ENCODE peak calls at places on chromosomes 11 and 22, in nine cellular contexts. U is cardiac muscle cell; J is progenitor cell of endocrine pancreas; S is ascending aorta; L is CD4-positive, alpha-beta T cell; W is HFF-Myc; D is spleen; E is DND-41; K is AG04450. H is an unnamed sample.

GRCh38 chr11:74984070-74984469 is 4.7 kb upstream of the NEU3 start:
- DNase-seq in U (no peak), J (no peak), S (no peak), L (no peak), W (no peak), D (no peak), E (no peak), K (no peak), H (no peak)

GRCh38 chr11:83725718-83726117 is 439.6 kb upstream of the CCDC90B start:
- DNase-seq in U (peak; percentile 22), J (no peak), S (no peak), L (no peak), W (no peak), D (no peak), E (no peak), K (no peak), H (no peak)

GRCh38 chr11:134498326-134499139 is 86.5 kb upstream of the B3GAT1 start:
- DNase-seq in U (no peak), J (no peak), S (peak; percentile 54), L (no peak), W (no peak), D (peak; percentile 53), E (no peak), K (no peak), H (no peak)

GRCh38 chr22:46054878-46055158 is 77.9 kb upstream of the WNT7B start:
- DNase-seq in U (no peak), J (no peak), S (peak; percentile 63), L (no peak), W (no peak), D (no peak), E (no peak), K (no peak), H (no peak)

GRCh38 chr11:58622344-58622743 is at the start of gene CNTF:
- DNase-seq in U (peak; percentile 19), J (no peak), S (no peak), L (no peak), W (no peak), D (no peak), E (no peak), K (no peak), H (no peak)

GRCh38 chr11:104546486-104546885 is 351.8 kb downstream of the CASP12 start:
- DNase-seq in U (no peak), J (no peak), S (no peak), L (no peak), W (no peak), D (no peak), E (no peak), K (no peak), H (no peak)

GRCh38 chr11:46099973-46100335 is 21.3 kb downstream of the PHF21A start:
- DNase-seq in U (peak; percentile 44), J (no peak), S (no peak), L (no peak), W (no peak), D (no peak), E (no peak), K (no peak), H (no peak)

GRCh38 chr22:35443790-35444684 is 44.1 kb downstream of the MCM5 start:
- DNase-seq in U (no peak), J (no peak), S (no peak), L (no peak), W (no peak), D (no peak), E (no peak), K (no peak), H (no peak)

GRCh38 chr22:22666307-22667091 is 22.1 kb downstream of the GGTLC2 start:
- DNase-seq in U (peak; percentile 54), J (peak; percentile 34), S (no peak), L (no peak), W (no peak), D (no peak), E (peak; percentile 51), K (no peak), H (no peak)

GRCh38 chr11:76623171-76623883 is 47.2 kb downstream of the LRRC32 start:
- DNase-seq in U (peak; percentile 71), J (no peak), S (no peak), L (no peak), W (peak; percentile 35), D (peak; percentile 68), E (no peak), K (no peak), H (no peak)

GRCh38 chr11:6635082-6635932 is 16.1 kb upstream of the TPP1 start:
- DNase-seq in U (peak; percentile 70), J (no peak), S (no peak), L (no peak), W (no peak), D (peak; percentile 82), E (no peak), K (no peak), H (no peak)

GRCh38 chr11:94781822-94782221 is 13.7 kb downstream of the AMOTL1 start:
- DNase-seq in U (peak; percentile 49), J (no peak), S (no peak), L (no peak), W (no peak), D (no peak), E (no peak), K (no peak), H (no peak)

GRCh38 chr22:39634530-39635399 is 64.2 kb downstream of the CACNA1I start:
- DNase-seq in U (peak; percentile 86), J (no peak), S (no peak), L (no peak), W (peak; percentile 81), D (no peak), E (no peak), K (peak; percentile 70), H (no peak)

GRCh38 chr22:44425356-44425755 is 72.7 kb downstream of the RTL6 start:
- DNase-seq in U (peak; percentile 36), J (no peak), S (peak; percentile 41), L (no peak), W (no peak), D (no peak), E (no peak), K (peak; percentile 20), H (no peak)

GRCh38 chr22:18091916-18092526 is 14.2 kb downstream of the PEX26 start:
- DNase-seq in U (peak; percentile 93), J (no peak), S (peak; percentile 82), L (no peak), W (no peak), D (no peak), E (no peak), K (no peak), H (peak; percentile 33)

GRCh38 chr11:103609117-103610066 is 427.0 kb upstream of the DDI1 start:
- DNase-seq in U (peak; percentile 98), J (no peak), S (no peak), L (no peak), W (peak; percentile 90), D (no peak), E (no peak), K (peak; percentile 82), H (no peak)

GRCh38 chr11:87339416-87339815 is 301.7 kb downstream of the TMEM135 start:
- DNase-seq in U (no peak), J (no peak), S (no peak), L (no peak), W (no peak), D (no peak), E (no peak), K (no peak), H (no peak)

GRCh38 chr11:134756811-134757540 is 344.9 kb upstream of the B3GAT1 start:
- DNase-seq in U (no peak), J (no peak), S (peak; percentile 44), L (no peak), W (no peak), D (peak; percentile 47), E (no peak), K (no peak), H (no peak)

GRCh38 chr11:47355283-47356128 is 3.0 kb upstream of the MYBPC3 start:
- DNase-seq in U (peak; percentile 95), J (peak; percentile 97), S (peak; percentile 93), L (no peak), W (peak; percentile 79), D (peak; percentile 90), E (peak; percentile 54), K (peak; percentile 74), H (peak; percentile 88)

DNA sequence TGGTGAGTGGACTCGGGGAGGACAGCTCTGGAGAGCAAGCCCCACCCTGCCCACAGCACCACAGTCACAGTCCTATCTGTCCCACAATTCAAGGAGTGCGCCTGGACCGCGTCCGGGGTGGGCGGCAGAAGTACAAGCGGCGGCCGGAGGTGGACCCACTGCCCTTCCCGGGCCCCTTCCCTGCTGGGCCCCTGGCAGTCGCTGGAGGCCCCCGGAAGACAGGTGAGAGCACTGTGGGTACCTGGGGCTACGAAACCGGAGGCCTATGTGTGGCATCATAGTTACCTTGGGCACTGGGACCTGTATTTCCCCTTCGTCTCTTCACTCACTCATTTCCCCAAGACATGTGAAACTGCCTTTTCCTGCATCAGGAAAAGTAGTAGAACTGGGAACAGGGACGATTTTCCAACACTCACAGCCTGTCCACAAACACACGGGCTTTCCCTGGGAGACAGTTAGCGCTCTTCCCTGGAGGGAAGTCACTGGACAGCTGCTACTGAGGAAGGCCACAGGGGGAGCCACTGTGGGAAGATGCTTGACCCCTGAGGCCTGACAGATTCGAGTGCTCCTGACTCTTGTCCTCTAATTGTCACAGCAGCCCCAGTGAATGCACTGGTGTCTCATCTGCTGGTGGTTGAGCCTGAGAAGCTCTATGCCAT is 3.1 kb downstream of the TRMT112 start:
- DNase-seq in U (no peak), J (no peak), S (no peak), L (no peak), W (no peak), D (no peak), E (no peak), K (no peak), H (no peak)
- TF ChIP-seq CTCF in U (peak; percentile 19), J (no peak), S (no peak), L (no peak), W (peak; percentile 30), D (no peak), E (no peak), K (peak; percentile 37), H (no peak)

GRCh38 chr11:17547932-17548331 is 873 bp downstream of the OTOG start:
- DNase-seq in U (no peak), J (no peak), S (peak; percentile 24), L (no peak), W (no peak), D (no peak), E (no peak), K (no peak), H (no peak)
- TF ChIP-seq CTCF in U (no peak), J (no peak), S (no peak), L (no peak), W (no peak), D (no peak), E (peak; percentile 37), K (peak; percentile 3), H (no peak)

GRCh38 chr11:130772266-130773227 is 143.7 kb downstream of the SNX19 start:
- DNase-seq in U (peak; percentile 96), J (no peak), S (no peak), L (no peak), W (peak; percentile 88), D (no peak), E (no peak), K (peak; percentile 92), H (no peak)
- TF ChIP-seq CTCF in U (no peak), J (no peak), S (no peak), L (no peak), W (no peak), D (no peak), E (no peak), K (no peak), H (no peak)

DNA sequence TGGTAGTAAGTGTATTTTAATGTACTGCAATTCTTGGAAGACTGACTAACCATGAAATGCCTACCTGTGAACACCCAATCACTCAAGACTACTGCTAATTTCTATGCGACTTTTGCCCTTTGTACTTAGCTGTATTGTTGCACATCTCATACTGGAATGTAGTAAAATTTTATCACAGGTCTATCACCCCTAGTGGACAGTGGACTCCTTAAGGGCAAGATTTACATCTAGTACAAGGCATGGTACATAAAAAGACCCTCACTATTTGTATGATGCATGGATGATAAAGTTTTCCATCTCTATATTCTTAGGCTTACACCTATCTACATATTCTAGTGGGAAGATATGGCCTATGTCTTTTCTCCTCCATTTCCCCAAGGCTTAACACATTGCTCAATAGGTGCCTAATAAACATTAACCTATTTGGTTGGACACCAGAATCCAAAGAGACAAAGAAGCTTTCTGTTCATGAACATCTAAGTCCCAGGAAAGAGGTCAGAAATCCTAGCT is 26.1 kb downstream of the SERGEF start:
- DNase-seq in U (no peak), J (no peak), S (no peak), L (no peak), W (no peak), D (no peak), E (no peak), K (no peak), H (no peak)
- TF ChIP-seq CTCF in U (peak; percentile 25), J (peak; percentile 21), S (no peak), L (no peak), W (no peak), D (no peak), E (peak; percentile 15), K (peak; percentile 21), H (no peak)